ENCODE peak calls at places on chromosomes 4 and X, in five cellular contexts. One of them, this sample, is unnamed.

GRCh38 chr4:36884151-36884550 is 360.4 kb upstream of the NWD2 start:
- DNase-seq in NCI-H1105: no peak
- DNase-seq in CD4-positive, alpha-beta memory T cell: no peak
- DNase-seq in stimulated activated CD4-positive, alpha-beta T cell treated with anti-CD3 and anti-CD28 coated beads, Interleukin-4, amount 100 ng/mL, for 24 hours: no peak
- DNase-seq in neural progenitor cell: no peak
- DNase-seq in this sample: no peak

GRCh38 chrX:37825225-37825842 is 22.0 kb downstream of the DYNLT3 start:
- DNase-seq in CD4-positive, alpha-beta memory T cell: peak; percentile 49
- DNase-seq in stimulated activated CD4-positive, alpha-beta T cell treated with anti-CD3 and anti-CD28 coated beads, Interleukin-4, amount 100 ng/mL, for 24 hours: peak; percentile 56
- DNase-seq in neural progenitor cell: peak; percentile 40
- DNase-seq in NCI-H1105: peak; percentile 4
- DNase-seq in this sample: no peak

GRCh38 chrX:102714994-102715393 is 2.7 kb downstream of the GPRASP2 start:
- DNase-seq in CD4-positive, alpha-beta memory T cell: no peak
- DNase-seq in stimulated activated CD4-positive, alpha-beta T cell treated with anti-CD3 and anti-CD28 coated beads, Interleukin-4, amount 100 ng/mL, for 24 hours: no peak
- DNase-seq in neural progenitor cell: no peak
- DNase-seq in NCI-H1105: no peak
- DNase-seq in this sample: no peak

GRCh38 chr4:165355900-165356300 is 22.9 kb upstream of the CPE start:
- DNase-seq in NCI-H1105: peak; percentile 21
- DNase-seq in neural progenitor cell: peak; percentile 78
- DNase-seq in CD4-positive, alpha-beta memory T cell: no peak
- DNase-seq in stimulated activated CD4-positive, alpha-beta T cell treated with anti-CD3 and anti-CD28 coated beads, Interleukin-4, amount 100 ng/mL, for 24 hours: no peak
- DNase-seq in this sample: no peak

GRCh38 chr4:19455850-19456602 is 795.7 kb upstream of the SLIT2 start:
- DNase-seq in stimulated activated CD4-positive, alpha-beta T cell treated with anti-CD3 and anti-CD28 coated beads, Interleukin-4, amount 100 ng/mL, for 24 hours: no peak
- DNase-seq in NCI-H1105: peak; percentile 34
- DNase-seq in neural progenitor cell: no peak
- DNase-seq in CD4-positive, alpha-beta memory T cell: no peak
- DNase-seq in this sample: peak; percentile 57

GRCh38 chr4:7186081-7186480 is 6.3 kb upstream of the SORCS2 start:
- DNase-seq in stimulated activated CD4-positive, alpha-beta T cell treated with anti-CD3 and anti-CD28 coated beads, Interleukin-4, amount 100 ng/mL, for 24 hours: no peak
- DNase-seq in CD4-positive, alpha-beta memory T cell: no peak
- DNase-seq in NCI-H1105: no peak
- DNase-seq in neural progenitor cell: peak; percentile 55
- DNase-seq in this sample: no peak

GRCh38 chrX:138710311-138710791 is 1.2 kb downstream of the FGF13 start:
- DNase-seq in NCI-H1105: no peak
- DNase-seq in neural progenitor cell: peak; percentile 19
- DNase-seq in CD4-positive, alpha-beta memory T cell: no peak
- DNase-seq in stimulated activated CD4-positive, alpha-beta T cell treated with anti-CD3 and anti-CD28 coated beads, Interleukin-4, amount 100 ng/mL, for 24 hours: no peak
- DNase-seq in this sample: no peak

GRCh38 chr4:70008771-70009170 is 13.0 kb downstream of the STATH start:
- DNase-seq in neural progenitor cell: peak; percentile 72
- DNase-seq in CD4-positive, alpha-beta memory T cell: no peak
- DNase-seq in NCI-H1105: no peak
- DNase-seq in stimulated activated CD4-positive, alpha-beta T cell treated with anti-CD3 and anti-CD28 coated beads, Interleukin-4, amount 100 ng/mL, for 24 hours: no peak
- DNase-seq in this sample: no peak

GRCh38 chr4:1400861-1401408 is 5.3 kb downstream of the NKX1-1 start:
- DNase-seq in CD4-positive, alpha-beta memory T cell: no peak
- DNase-seq in neural progenitor cell: no peak
- DNase-seq in stimulated activated CD4-positive, alpha-beta T cell treated with anti-CD3 and anti-CD28 coated beads, Interleukin-4, amount 100 ng/mL, for 24 hours: no peak
- DNase-seq in NCI-H1105: no peak
- DNase-seq in this sample: no peak

GRCh38 chr4:24763631-24764302 is 31.6 kb upstream of the SOD3 start:
- DNase-seq in NCI-H1105: peak; percentile 22
- DNase-seq in stimulated activated CD4-positive, alpha-beta T cell treated with anti-CD3 and anti-CD28 coated beads, Interleukin-4, amount 100 ng/mL, for 24 hours: no peak
- DNase-seq in neural progenitor cell: no peak
- DNase-seq in CD4-positive, alpha-beta memory T cell: no peak
- DNase-seq in this sample: no peak

GRCh38 chrX:100635989-100636320 is 651 bp downstream of the TSPAN6 start:
- DNase-seq in NCI-H1105: no peak
- DNase-seq in neural progenitor cell: no peak
- DNase-seq in CD4-positive, alpha-beta memory T cell: no peak
- DNase-seq in stimulated activated CD4-positive, alpha-beta T cell treated with anti-CD3 and anti-CD28 coated beads, Interleukin-4, amount 100 ng/mL, for 24 hours: no peak
- DNase-seq in this sample: no peak

GRCh38 chrX:119201570-119201969 is 34.5 kb upstream of the PGRMC1 start:
- DNase-seq in neural progenitor cell: no peak
- DNase-seq in stimulated activated CD4-positive, alpha-beta T cell treated with anti-CD3 and anti-CD28 coated beads, Interleukin-4, amount 100 ng/mL, for 24 hours: no peak
- DNase-seq in NCI-H1105: no peak
- DNase-seq in CD4-positive, alpha-beta memory T cell: no peak
- DNase-seq in this sample: no peak

GRCh38 chr4:78149737-78150136 is 92.6 kb downstream of the FRAS1 start:
- DNase-seq in NCI-H1105: no peak
- DNase-seq in CD4-positive, alpha-beta memory T cell: no peak
- DNase-seq in neural progenitor cell: no peak
- DNase-seq in stimulated activated CD4-positive, alpha-beta T cell treated with anti-CD3 and anti-CD28 coated beads, Interleukin-4, amount 100 ng/mL, for 24 hours: no peak
- DNase-seq in this sample: no peak

GRCh38 chrX:154458954-154459829 is 1.1 kb downstream of the PLXNA3 start:
- DNase-seq in neural progenitor cell: peak; percentile 35
- DNase-seq in NCI-H1105: peak; percentile 63
- DNase-seq in stimulated activated CD4-positive, alpha-beta T cell treated with anti-CD3 and anti-CD28 coated beads, Interleukin-4, amount 100 ng/mL, for 24 hours: no peak
- DNase-seq in CD4-positive, alpha-beta memory T cell: no peak
- DNase-seq in this sample: no peak

GRCh38 chrX:20267924-20268701 is 1.4 kb upstream of the RPS6KA3 start:
- DNase-seq in neural progenitor cell: peak; percentile 61
- DNase-seq in NCI-H1105: no peak
- DNase-seq in CD4-positive, alpha-beta memory T cell: peak; percentile 39
- DNase-seq in stimulated activated CD4-positive, alpha-beta T cell treated with anti-CD3 and anti-CD28 coated beads, Interleukin-4, amount 100 ng/mL, for 24 hours: peak; percentile 4
- DNase-seq in this sample: no peak

GRCh38 chr4:26821677-26822503 is 38.8 kb upstream of the STIM2 start:
- DNase-seq in NCI-H1105: no peak
- DNase-seq in neural progenitor cell: no peak
- DNase-seq in CD4-positive, alpha-beta memory T cell: no peak
- DNase-seq in stimulated activated CD4-positive, alpha-beta T cell treated with anti-CD3 and anti-CD28 coated beads, Interleukin-4, amount 100 ng/mL, for 24 hours: no peak
- DNase-seq in this sample: no peak

GRCh38 chrX:46611658-46612362 is 38.2 kb downstream of the CHST7 start:
- DNase-seq in stimulated activated CD4-positive, alpha-beta T cell treated with anti-CD3 and anti-CD28 coated beads, Interleukin-4, amount 100 ng/mL, for 24 hours: no peak
- DNase-seq in NCI-H1105: no peak
- DNase-seq in CD4-positive, alpha-beta memory T cell: peak; percentile 67
- DNase-seq in neural progenitor cell: no peak
- DNase-seq in this sample: no peak

GRCh38 chr4:74410272-74410671 is 34.7 kb upstream of the AREG start:
- DNase-seq in CD4-positive, alpha-beta memory T cell: no peak
- DNase-seq in neural progenitor cell: no peak
- DNase-seq in NCI-H1105: no peak
- DNase-seq in stimulated activated CD4-positive, alpha-beta T cell treated with anti-CD3 and anti-CD28 coated beads, Interleukin-4, amount 100 ng/mL, for 24 hours: no peak
- DNase-seq in this sample: no peak

GRCh38 chr4:52640808-52641595 is 18.1 kb downstream of the USP46 start:
- DNase-seq in CD4-positive, alpha-beta memory T cell: no peak
- DNase-seq in neural progenitor cell: no peak
- DNase-seq in NCI-H1105: no peak
- DNase-seq in stimulated activated CD4-positive, alpha-beta T cell treated with anti-CD3 and anti-CD28 coated beads, Interleukin-4, amount 100 ng/mL, for 24 hours: no peak
- DNase-seq in this sample: no peak

GRCh38 chr4:128322986-128323385 is 35.4 kb upstream of the PGRMC2 start:
- DNase-seq in NCI-H1105: no peak
- DNase-seq in CD4-positive, alpha-beta memory T cell: no peak
- DNase-seq in stimulated activated CD4-positive, alpha-beta T cell treated with anti-CD3 and anti-CD28 coated beads, Interleukin-4, amount 100 ng/mL, for 24 hours: no peak
- DNase-seq in neural progenitor cell: no peak
- DNase-seq in this sample: no peak

GRCh38 chr4:148069086-148070010 is 337.5 kb downstream of the ARHGAP10 start:
- DNase-seq in CD4-positive, alpha-beta memory T cell: no peak
- DNase-seq in NCI-H1105: no peak
- DNase-seq in stimulated activated CD4-positive, alpha-beta T cell treated with anti-CD3 and anti-CD28 coated beads, Interleukin-4, amount 100 ng/mL, for 24 hours: no peak
- DNase-seq in neural progenitor cell: no peak
- DNase-seq in this sample: no peak

GRCh38 chr4:186699881-186700397 is 23.7 kb downstream of the FAT1 start:
- DNase-seq in stimulated activated CD4-positive, alpha-beta T cell treated with anti-CD3 and anti-CD28 coated beads, Interleukin-4, amount 100 ng/mL, for 24 hours: no peak
- DNase-seq in CD4-positive, alpha-beta memory T cell: no peak
- DNase-seq in neural progenitor cell: no peak
- DNase-seq in NCI-H1105: no peak
- DNase-seq in this sample: no peak

GRCh38 chr4:113293043-113293560 is 243.6 kb downstream of the ANK2 start:
- DNase-seq in NCI-H1105: no peak
- DNase-seq in CD4-positive, alpha-beta memory T cell: no peak
- DNase-seq in stimulated activated CD4-positive, alpha-beta T cell treated with anti-CD3 and anti-CD28 coated beads, Interleukin-4, amount 100 ng/mL, for 24 hours: no peak
- DNase-seq in neural progenitor cell: peak; percentile 34
- DNase-seq in this sample: no peak

GRCh38 chr4:124386163-124386562 is 326.4 kb downstream of the ANKRD50 start:
- DNase-seq in CD4-positive, alpha-beta memory T cell: no peak
- DNase-seq in NCI-H1105: no peak
- DNase-seq in neural progenitor cell: no peak
- DNase-seq in stimulated activated CD4-positive, alpha-beta T cell treated with anti-CD3 and anti-CD28 coated beads, Interleukin-4, amount 100 ng/mL, for 24 hours: no peak
- DNase-seq in this sample: no peak

GRCh38 chr4:158121203-158121586 is 51.6 kb downstream of the GASK1B start:
- DNase-seq in NCI-H1105: no peak
- DNase-seq in stimulated activated CD4-positive, alpha-beta T cell treated with anti-CD3 and anti-CD28 coated beads, Interleukin-4, amount 100 ng/mL, for 24 hours: no peak
- DNase-seq in CD4-positive, alpha-beta memory T cell: no peak
- DNase-seq in neural progenitor cell: no peak
- DNase-seq in this sample: no peak

GRCh38 chr4:32826169-32826568 is 2106.0 kb downstream of the PCDH7 start:
- DNase-seq in stimulated activated CD4-positive, alpha-beta T cell treated with anti-CD3 and anti-CD28 coated beads, Interleukin-4, amount 100 ng/mL, for 24 hours: no peak
- DNase-seq in NCI-H1105: no peak
- DNase-seq in CD4-positive, alpha-beta memory T cell: no peak
- DNase-seq in neural progenitor cell: peak; percentile 36
- DNase-seq in this sample: no peak

GRCh38 chrX:143634701-143635442 is 1.0 kb downstream of the SLITRK4 start:
- DNase-seq in stimulated activated CD4-positive, alpha-beta T cell treated with anti-CD3 and anti-CD28 coated beads, Interleukin-4, amount 100 ng/mL, for 24 hours: no peak
- DNase-seq in CD4-positive, alpha-beta memory T cell: no peak
- DNase-seq in NCI-H1105: no peak
- DNase-seq in neural progenitor cell: peak; percentile 58
- DNase-seq in this sample: no peak

GRCh38 chrX:38312436-38312835 is 14.9 kb downstream of the RPGR start:
- DNase-seq in neural progenitor cell: no peak
- DNase-seq in NCI-H1105: no peak
- DNase-seq in stimulated activated CD4-positive, alpha-beta T cell treated with anti-CD3 and anti-CD28 coated beads, Interleukin-4, amount 100 ng/mL, for 24 hours: no peak
- DNase-seq in CD4-positive, alpha-beta memory T cell: no peak
- DNase-seq in this sample: no peak

GRCh38 chr4:87498446-87498900 is 30.7 kb downstream of the SPARCL1 start:
- DNase-seq in CD4-positive, alpha-beta memory T cell: no peak
- DNase-seq in stimulated activated CD4-positive, alpha-beta T cell treated with anti-CD3 and anti-CD28 coated beads, Interleukin-4, amount 100 ng/mL, for 24 hours: no peak
- DNase-seq in neural progenitor cell: no peak
- DNase-seq in NCI-H1105: no peak
- DNase-seq in this sample: no peak

GRCh38 chr4:76943129-76943620 is 6.4 kb upstream of the SEPTIN11 start:
- DNase-seq in NCI-H1105: no peak
- DNase-seq in stimulated activated CD4-positive, alpha-beta T cell treated with anti-CD3 and anti-CD28 coated beads, Interleukin-4, amount 100 ng/mL, for 24 hours: no peak
- DNase-seq in CD4-positive, alpha-beta memory T cell: no peak
- DNase-seq in neural progenitor cell: no peak
- DNase-seq in this sample: no peak

GRCh38 chr4:44446191-44446590 is 2.4 kb downstream of the KCTD8 start:
- DNase-seq in CD4-positive, alpha-beta memory T cell: no peak
- DNase-seq in neural progenitor cell: no peak
- DNase-seq in NCI-H1105: no peak
- DNase-seq in stimulated activated CD4-positive, alpha-beta T cell treated with anti-CD3 and anti-CD28 coated beads, Interleukin-4, amount 100 ng/mL, for 24 hours: no peak
- DNase-seq in this sample: no peak

GRCh38 chrX:129449141-129449540 is 74.1 kb downstream of the SMARCA1 start:
- DNase-seq in neural progenitor cell: no peak
- DNase-seq in CD4-positive, alpha-beta memory T cell: no peak
- DNase-seq in stimulated activated CD4-positive, alpha-beta T cell treated with anti-CD3 and anti-CD28 coated beads, Interleukin-4, amount 100 ng/mL, for 24 hours: no peak
- DNase-seq in NCI-H1105: no peak
- DNase-seq in this sample: no peak

This sample was measured in NCI-H2081 treated with DMSO at 0.1 percent for 48 hours.